ENCODE peak calls at places on chromosome 6, in eight cellular contexts. U is stomach, K is uterus, X is ascending aorta, D is right lobe of liver, W is heart right ventricle, Z is neuronal stem cell, A is aorta. G is an unnamed sample.

GRCh38 chr6:80714513-80714912 is 608.0 kb downstream of the BCKDHB start:
- DNase-seq in U (no peak), K (no peak), X (no peak), D (no peak), W (no peak), Z (no peak), A (no peak), G (no peak)

GRCh38 chr6:102126488-102126887 is 733.0 kb downstream of the GRIK2 start:
- DNase-seq in U (no peak), K (no peak), X (no peak), D (no peak), W (no peak), Z (no peak), A (no peak), G (no peak)

GRCh38 chr6:140073456-140073855 is 699.0 kb upstream of the CITED2 start:
- DNase-seq in U (no peak), K (no peak), X (no peak), D (no peak), W (no peak), Z (no peak), A (no peak), G (no peak)

GRCh38 chr6:151160869-151161268 is 78.9 kb upstream of the AKAP12 start:
- DNase-seq in U (peak; percentile 43), K (no peak), X (no peak), D (no peak), W (no peak), Z (no peak), A (no peak), G (no peak)

GRCh38 chr6:132132911-132133639 is 181.9 kb upstream of the CCN2 start:
- DNase-seq in U (no peak), K (no peak), X (no peak), D (no peak), W (no peak), Z (no peak), A (no peak), G (no peak)

GRCh38 chr6:72911463-72912153 is 289.7 kb downstream of the KCNQ5 start:
- DNase-seq in U (no peak), K (no peak), X (no peak), D (no peak), W (no peak), Z (no peak), A (no peak), G (no peak)

GRCh38 chr6:100099189-100100074 is 105.4 kb upstream of the MCHR2 start:
- DNase-seq in U (no peak), K (no peak), X (no peak), D (no peak), W (no peak), Z (no peak), A (no peak), G (no peak)

GRCh38 chr6:53986721-53987526 is 124.3 kb upstream of the MLIP start:
- DNase-seq in U (no peak), K (no peak), X (no peak), D (no peak), W (no peak), Z (no peak), A (no peak), G (no peak)

GRCh38 chr6:50849781-50850180 is 31.1 kb downstream of the TFAP2B start:
- DNase-seq in U (no peak), K (no peak), X (no peak), D (no peak), W (no peak), Z (no peak), A (no peak), G (no peak)

GRCh38 chr6:79077680-79078056 is 386 bp downstream of the PHIP start:
- DNase-seq in U (peak; percentile 49), K (no peak), X (no peak), D (no peak), W (no peak), Z (no peak), A (no peak), G (no peak)

GRCh38 chr6:150307520-150307919 is 61.3 kb upstream of the IYD start:
- DNase-seq in U (no peak), K (no peak), X (no peak), D (no peak), W (no peak), Z (no peak), A (no peak), G (no peak)

GRCh38 chr6:48087448-48087847 is 23.5 kb downstream of the PTCHD4 start:
- DNase-seq in U (no peak), K (no peak), X (no peak), D (no peak), W (no peak), Z (no peak), A (no peak), G (no peak)

GRCh38 chr6:150142657-150143501 is at the start of gene PPP1R14C:
- DNase-seq in U (no peak), K (no peak), X (no peak), D (no peak), W (peak; percentile 50), Z (peak; percentile 58), A (peak; percentile 79), G (no peak)

GRCh38 chr6:157953580-157954091 is 28.0 kb upstream of the SYNJ2 start:
- DNase-seq in U (no peak), K (no peak), X (no peak), D (no peak), W (no peak), Z (no peak), A (no peak), G (no peak)

GRCh38 chr6:14092861-14093789 is 24.4 kb upstream of the CD83 start:
- DNase-seq in U (no peak), K (peak; percentile 33), X (no peak), D (peak; percentile 37), W (no peak), Z (no peak), A (no peak), G (no peak)

GRCh38 chr6:84707161-84707560 is 57.2 kb downstream of the TBX18 start:
- DNase-seq in U (no peak), K (no peak), X (no peak), D (no peak), W (no peak), Z (no peak), A (no peak), G (no peak)

GRCh38 chr6:3987072-3987471 is 91.9 kb downstream of the FAM217A start:
- DNase-seq in U (no peak), K (no peak), X (no peak), D (no peak), W (no peak), Z (no peak), A (no peak), G (no peak)

GRCh38 chr6:131792091-131792496 is 15.7 kb upstream of the ENPP1 start:
- DNase-seq in U (no peak), K (no peak), X (no peak), D (no peak), W (no peak), Z (no peak), A (no peak), G (no peak)

GRCh38 chr6:130839379-130839778 is 12.2 kb downstream of the SMLR1 start:
- DNase-seq in U (no peak), K (no peak), X (no peak), D (no peak), W (no peak), Z (no peak), A (no peak), G (no peak)

DNA sequence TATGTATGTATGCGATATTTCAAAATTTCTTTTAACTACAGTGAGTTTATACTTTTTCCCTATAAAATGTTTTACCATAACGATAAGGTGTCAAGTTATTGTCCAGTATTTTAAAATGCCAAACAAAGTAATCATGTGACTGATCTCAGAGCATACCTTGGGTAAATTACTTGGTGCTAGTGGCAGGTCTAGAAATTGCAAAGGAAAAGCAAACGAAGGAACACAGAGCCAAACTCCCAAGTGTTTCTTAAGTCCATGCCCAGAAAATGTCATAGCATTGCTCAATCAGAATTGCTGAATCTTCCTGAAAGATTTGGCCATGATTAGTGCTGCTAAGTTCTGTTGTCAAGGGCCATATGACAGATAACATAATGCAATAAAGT is 77.5 kb downstream of the CAP2 start:
- DNase-seq in U (no peak), K (peak; percentile 60), X (no peak), D (no peak), W (no peak), Z (no peak), A (no peak), G (no peak)
- H3K27ac ChIP-seq in U (peak overlapping the region; percentile 5), K (peak overlapping the region; percentile 79), X (peak overlapping the region; percentile 61), D (no peak overlapping the region), W (no peak overlapping the region), Z (no peak overlapping the region), A (peak overlapping the region; percentile 43), G (no peak overlapping the region)

GRCh38 chr6:33589723-33590530 is 9.9 kb upstream of the BAK1 start:
- DNase-seq in U (peak; percentile 78), K (peak; percentile 64), X (no peak), D (peak; percentile 78), W (no peak), Z (no peak), A (peak; percentile 84), G (no peak)
- H3K4me3 ChIP-seq in U (no peak overlapping the region), K (no peak overlapping the region), X (no peak overlapping the region), D (no peak overlapping the region), W (no peak overlapping the region), Z (no peak overlapping the region), A (no peak overlapping the region), G (no peak overlapping the region)

GRCh38 chr6:116278853-116279231 is 888 bp downstream of the TSPYL1 start:
- DNase-seq in U (no peak), K (peak; percentile 58), X (no peak), D (peak; percentile 57), W (peak; percentile 57), Z (no peak), A (peak; percentile 81), G (no peak)

GRCh38 chr6:116280161-116280959 is 630 bp upstream of the TSPYL1 start:
- DNase-seq in U (no peak), K (no peak), X (no peak), D (no peak), W (no peak), Z (no peak), A (no peak), G (no peak)

GRCh38 chr6:116277124-116277523 is 2.6 kb downstream of the TSPYL1 start:
- DNase-seq in U (no peak), K (no peak), X (no peak), D (no peak), W (no peak), Z (no peak), A (no peak), G (no peak)

GRCh38 chr6:116279232-116280160 is at the start of gene TSPYL1:
- DNase-seq in U (peak; percentile 97), K (peak; percentile 98), X (peak; percentile 88), D (peak; percentile 95), W (peak; percentile 94), Z (peak; percentile 97), A (peak; percentile 98), G (peak; percentile 94)

GRCh38 chr6:116278478-116278822 is 1.3 kb downstream of the TSPYL1 start:
- DNase-seq in U (no peak), K (no peak), X (no peak), D (no peak), W (no peak), Z (no peak), A (peak; percentile 51), G (no peak)
- H3K4me1 ChIP-seq in U (peaks cover 49% of the 10 kb centered on the region), K (peaks cover 11% of the 10 kb centered on the region), X (peaks cover 31% of the 10 kb centered on the region), D (peaks cover 18% of the 10 kb centered on the region), W (peaks cover 3% of the 10 kb centered on the region), Z (peaks cover 28% of the 10 kb centered on the region), A (peaks cover 7% of the 10 kb centered on the region), G (peaks cover 5% of the 10 kb centered on the region)

DNA sequence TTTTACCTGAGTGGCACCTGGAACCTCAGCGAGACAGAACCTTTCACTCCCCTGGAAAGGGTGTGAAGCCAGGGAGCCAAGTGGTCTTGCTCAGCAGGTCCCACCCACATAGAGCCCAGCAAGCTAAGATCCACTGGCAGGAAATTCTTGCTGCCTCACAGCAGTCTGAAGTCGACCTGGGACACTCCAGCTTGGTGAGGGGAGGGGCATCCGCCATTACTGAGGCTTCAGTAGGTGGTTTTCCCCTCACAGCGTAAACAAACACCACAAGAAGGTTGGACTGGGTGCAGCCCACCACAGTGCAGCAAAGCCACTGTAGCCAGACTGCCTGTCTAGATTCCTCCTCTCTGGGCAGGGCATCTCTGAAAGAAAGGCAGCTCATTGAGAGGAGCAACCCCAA is 134.7 kb upstream of the RSPO3 start:
- DNase-seq in U (no peak), K (no peak), X (no peak), D (no peak), W (no peak), Z (no peak), A (no peak), G (no peak)
- H3K27ac ChIP-seq in U (no peak overlapping the region), K (no peak overlapping the region), X (no peak overlapping the region), D (no peak overlapping the region), W (no peak overlapping the region), Z (no peak overlapping the region), A (no peak overlapping the region), G (no peak overlapping the region)

G was measured in iPS DF 6.9.